ENCODE peak calls at places on chromosome 13, in nine cellular contexts. G, N, K, L, E, D, O, V and X are unnamed samples.

GRCh38 chr13:42707596-42707995 is 73.8 kb upstream of the FAM216B start:
- DNase-seq in V (no peak), E (no peak), N (no peak), O (no peak), K (no peak), G (no peak), D (no peak), L (no peak), X (no peak)

GRCh38 chr13:105982219-105982618 is 553.2 kb downstream of the EFNB2 start:
- DNase-seq in L (no peak), O (no peak), V (no peak), N (no peak), G (peak), K (no peak), D (no peak), E (no peak), X (no peak)

GRCh38 chr13:48532146-48532472 is 771 bp downstream of the RCBTB2 start:
- DNase-seq in D (no peak), G (peak), L (no peak), O (no peak), K (no peak), N (no peak), V (no peak), E (peak), X (no peak)

GRCh38 chr13:29958476-29958875 is 108.1 kb upstream of the UBL3 start:
- DNase-seq in L (no peak), N (no peak), D (no peak), G (no peak), E (no peak), V (no peak), K (no peak), O (no peak), X (no peak)

GRCh38 chr13:59088716-59089115 is 1075.0 kb downstream of the DIAPH3 start:
- DNase-seq in D (no peak), G (no peak), V (no peak), K (peak), E (no peak), O (no peak), N (no peak), L (no peak), X (no peak)

GRCh38 chr13:47903836-47904235 is 97.2 kb downstream of the SUCLA2 start:
- DNase-seq in N (no peak), G (no peak), L (no peak), D (no peak), O (no peak), K (no peak), V (no peak), E (no peak), X (no peak)

GRCh38 chr13:40984670-40985366 is 34.3 kb downstream of the ELF1 start:
- DNase-seq in O (no peak), V (no peak), K (peak), D (no peak), L (no peak), N (no peak), E (peak), G (no peak), X (no peak)

GRCh38 chr13:51223284-51224270 is 1.4 kb downstream of the FAM124A start:
- DNase-seq in K (peak), L (no peak), O (no peak), N (no peak), V (no peak), E (no peak), G (no peak), D (no peak), X (no peak)

GRCh38 chr13:65378943-65379519 is 1851.1 kb downstream of the PCDH9 start:
- DNase-seq in N (no peak), E (no peak), K (peak), L (no peak), G (no peak), V (no peak), D (no peak), O (no peak), X (no peak)

GRCh38 chr13:99959127-99959529 is 12.4 kb downstream of the ZIC5 start:
- DNase-seq in D (no peak), K (no peak), L (no peak), N (no peak), G (no peak), O (no peak), V (no peak), E (no peak), X (peak)

GRCh38 chr13:98416408-98416807 is 160.5 kb downstream of the STK24 start:
- DNase-seq in D (no peak), L (peak), N (peak), G (no peak), E (no peak), O (no peak), V (peak), K (no peak), X (peak)

GRCh38 chr13:45349438-45349837 is 8.5 kb upstream of the TPT1 start:
- DNase-seq in E (no peak), L (no peak), N (no peak), O (no peak), G (no peak), V (no peak), D (no peak), K (no peak), X (no peak)

GRCh38 chr13:101706651-101707050 is 254.2 kb downstream of the ITGBL1 start:
- DNase-seq in D (no peak), L (peak), V (peak), K (peak), O (peak), E (no peak), G (no peak), N (no peak), X (no peak)

GRCh38 chr13:106291006-106291405 is 244.5 kb downstream of the EFNB2 start:
- DNase-seq in E (no peak), V (no peak), G (no peak), K (peak), D (no peak), L (no peak), O (no peak), N (no peak), X (no peak)

DNA sequence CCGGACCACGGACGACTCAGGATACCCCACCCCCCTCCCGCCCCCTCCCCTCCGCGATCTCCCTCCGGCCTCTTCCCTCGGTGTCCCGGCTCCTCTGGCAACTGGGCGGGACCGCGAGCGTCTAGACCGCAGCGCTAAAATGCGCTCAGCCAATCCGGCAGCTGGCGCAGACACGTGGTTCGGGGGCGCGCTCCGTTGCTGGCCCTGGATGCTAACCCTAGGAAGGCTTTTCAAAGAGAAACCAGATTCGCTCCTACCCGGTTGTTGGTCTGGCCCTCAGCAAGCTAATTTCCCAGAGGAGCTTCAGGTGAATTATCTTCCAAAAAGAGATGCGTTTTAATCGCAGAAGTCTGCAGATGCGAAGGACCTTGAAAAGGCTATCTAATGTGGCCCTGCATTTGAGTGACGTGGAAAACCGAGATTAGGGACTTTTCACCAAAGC is at the start of gene DZIP1:
- DNase-seq in K (peak), L (peak), E (no peak), O (peak), V (peak), N (peak), G (no peak), D (peak), X (peak)
- TF ChIP-seq POLR2A in K (no peak), L (no peak), E (peak), O (no peak), V (no peak), N (no peak), G (no peak), D (no peak), X (no peak)

DNA sequence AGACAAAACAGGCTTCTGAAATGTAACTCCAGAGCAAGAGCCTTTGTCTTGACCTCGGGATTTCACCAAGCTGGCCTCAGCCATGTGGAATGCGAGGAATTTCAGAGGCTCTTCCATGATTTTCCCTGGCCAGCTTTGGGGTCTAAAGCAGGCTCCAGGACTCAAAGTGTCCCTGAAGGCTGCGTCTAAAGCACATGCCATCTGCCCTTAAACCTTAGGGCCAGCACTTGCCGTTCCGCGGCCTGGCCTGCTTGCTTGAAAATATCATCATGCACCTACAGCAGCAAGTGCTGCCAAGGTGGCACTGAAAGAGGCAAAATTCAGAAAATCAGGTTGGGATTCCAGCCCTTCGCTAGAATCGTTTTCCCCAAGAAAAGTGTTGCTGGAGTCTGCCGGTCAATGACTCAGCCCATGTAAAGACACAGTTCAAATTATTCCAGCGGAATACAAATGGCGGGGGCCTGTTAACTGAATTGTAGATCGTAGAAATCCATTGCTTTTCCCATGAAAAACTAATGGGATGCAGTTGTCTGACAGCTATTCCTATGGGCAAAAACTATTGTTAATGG is 105.7 kb upstream of the RAP2A start:
- DNase-seq in K (peak), D (no peak), L (no peak), N (no peak), E (no peak), V (peak), O (no peak), G (peak), X (no peak)
- TF ChIP-seq POLR2AphosphoS5 in K (no peak), D (no peak), L (no peak), N (no peak), E (no peak), V (no peak), O (no peak), G (peak), X (no peak)

GRCh38 chr13:39916330-39916729 is 260.9 kb downstream of the COG6 start:
- DNase-seq in E (no peak), K (no peak), L (no peak), N (no peak), G (no peak), V (no peak), D (no peak), O (no peak), X (no peak)

GRCh38 chr13:39918837-39919236 is 263.4 kb downstream of the COG6 start:
- DNase-seq in L (no peak), V (no peak), N (no peak), O (no peak), E (no peak), K (no peak), D (no peak), G (no peak), X (no peak)

GRCh38 chr13:39913928-39914327 is 258.5 kb downstream of the COG6 start:
- DNase-seq in L (no peak), D (no peak), E (no peak), O (no peak), V (peak), K (peak), G (no peak), N (peak), X (no peak)

GRCh38 chr13:39913339-39913738 is 257.9 kb downstream of the COG6 start:
- DNase-seq in O (no peak), D (no peak), N (no peak), L (no peak), E (no peak), G (no peak), V (no peak), K (no peak), X (no peak)

DNA sequence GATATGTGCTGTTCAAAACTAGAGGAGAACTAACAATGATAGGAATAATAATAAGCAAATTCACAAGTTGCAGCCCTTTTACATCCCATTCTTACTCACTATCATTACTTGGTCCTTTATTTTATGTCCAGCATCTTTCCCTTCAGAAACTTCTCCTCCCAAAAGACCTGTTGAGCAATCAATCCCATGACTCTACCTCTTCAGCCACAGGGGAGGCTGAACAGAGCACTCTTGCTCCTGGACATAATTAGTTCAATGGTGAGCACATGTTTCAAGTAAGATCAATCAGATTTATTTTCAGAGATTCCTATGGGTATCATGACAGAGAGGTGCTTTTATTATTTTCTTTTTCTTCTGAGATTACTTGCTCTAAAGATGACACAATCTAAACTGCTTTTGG is 260.0 kb downstream of the COG6 start:
- DNase-seq in G (no peak), N (no peak), D (no peak), V (no peak), L (no peak), K (no peak), E (no peak), O (no peak), X (no peak)
- TF ChIP-seq POLR2A in G (no peak), N (no peak), D (no peak), V (no peak), L (no peak), K (no peak), E (no peak), O (no peak), X (no peak)

DNA sequence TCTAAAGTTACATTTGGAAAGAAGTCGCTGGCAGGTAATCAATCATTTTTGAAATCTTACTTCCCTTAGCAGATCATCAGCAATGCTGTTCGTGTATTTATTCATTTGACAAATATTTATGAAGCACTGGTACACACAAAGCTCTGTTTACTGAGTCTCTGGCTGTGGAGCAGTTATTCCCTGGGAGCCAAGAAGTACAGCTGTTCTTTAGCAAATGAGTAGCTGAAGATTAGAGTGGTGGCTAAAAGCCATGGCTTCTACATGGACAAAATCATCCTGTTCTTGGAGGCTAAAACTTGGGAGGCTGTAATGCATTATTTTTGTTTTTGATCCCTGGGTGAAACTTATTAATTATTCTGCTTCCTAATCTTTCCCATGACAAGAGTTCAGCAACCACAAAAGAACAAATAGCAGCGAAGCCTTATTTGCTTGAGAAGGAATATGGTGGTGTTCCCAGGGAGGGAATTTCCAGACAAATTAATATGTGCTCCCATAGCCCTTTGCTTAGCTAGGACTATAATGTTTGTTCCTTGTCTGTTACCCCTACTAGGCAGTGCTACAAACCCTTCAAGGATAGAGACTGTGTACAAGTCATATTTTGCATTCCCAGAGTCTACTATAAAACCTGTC is 109.5 kb downstream of the DCT start:
- DNase-seq in E (no peak), O (no peak), L (peak), V (no peak), G (peak), N (peak), D (no peak), K (no peak), X (no peak)
- TF ChIP-seq POLR2AphosphoS5 in E (no peak), O (no peak), L (peak), V (no peak), G (no peak), N (peak), D (no peak), K (no peak), X (peak)

DNA sequence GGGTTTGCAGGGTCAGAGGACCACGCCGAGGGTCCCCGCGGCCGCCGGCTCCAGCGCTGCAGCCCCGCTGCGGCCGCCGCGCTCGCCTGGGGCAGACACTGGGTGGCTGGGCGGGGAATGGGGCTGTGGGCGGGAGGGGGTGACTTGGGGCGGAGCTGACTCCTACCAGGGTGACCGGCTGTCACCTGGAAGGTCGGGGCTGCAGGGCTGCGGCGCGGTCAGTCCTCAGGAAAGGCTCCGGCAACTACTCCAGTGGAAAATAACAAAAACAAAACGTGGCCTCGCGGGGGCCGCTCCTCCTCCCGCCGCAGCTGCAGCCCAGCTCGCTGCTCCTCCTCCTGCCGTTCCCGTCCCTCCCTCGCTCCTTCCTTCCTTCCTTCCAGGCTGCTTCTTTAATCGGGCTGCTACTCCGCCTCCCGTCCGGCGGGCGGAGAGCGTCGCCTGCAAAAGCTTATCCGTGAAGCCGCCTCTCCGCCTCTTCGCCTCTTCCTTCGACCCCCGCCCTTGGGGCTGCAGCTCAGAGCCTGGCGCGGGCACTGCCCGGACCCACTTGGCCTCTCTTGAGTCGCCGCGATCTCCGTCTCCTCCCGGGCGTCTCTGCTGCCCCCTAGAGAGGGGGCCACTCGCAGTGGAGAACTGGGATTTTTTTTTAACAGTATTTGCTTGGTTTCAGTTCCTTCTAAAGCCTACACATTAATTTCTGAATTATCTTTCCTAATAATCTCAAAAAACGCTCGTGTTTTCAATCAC is at the start of gene TBC1D4:
- DNase-seq in L (peak), V (peak), G (peak), E (peak), O (peak), K (peak), D (peak), N (peak), X (peak)
- TF ChIP-seq POLR2A in L (peak), V (no peak), G (no peak), E (peak), O (no peak), K (peak), D (no peak), N (peak), X (no peak)

GRCh38 chr13:107568181-107568580 is 647.2 kb downstream of the LIG4 start:
- DNase-seq in V (no peak), G (no peak), L (no peak), O (no peak), D (no peak), E (no peak), K (peak), N (no peak), X (no peak)

GRCh38 chr13:107563099-107563925 is 652.0 kb downstream of the LIG4 start:
- DNase-seq in K (peak), E (no peak), O (no peak), N (no peak), G (no peak), D (no peak), L (no peak), V (no peak), X (no peak)

DNA sequence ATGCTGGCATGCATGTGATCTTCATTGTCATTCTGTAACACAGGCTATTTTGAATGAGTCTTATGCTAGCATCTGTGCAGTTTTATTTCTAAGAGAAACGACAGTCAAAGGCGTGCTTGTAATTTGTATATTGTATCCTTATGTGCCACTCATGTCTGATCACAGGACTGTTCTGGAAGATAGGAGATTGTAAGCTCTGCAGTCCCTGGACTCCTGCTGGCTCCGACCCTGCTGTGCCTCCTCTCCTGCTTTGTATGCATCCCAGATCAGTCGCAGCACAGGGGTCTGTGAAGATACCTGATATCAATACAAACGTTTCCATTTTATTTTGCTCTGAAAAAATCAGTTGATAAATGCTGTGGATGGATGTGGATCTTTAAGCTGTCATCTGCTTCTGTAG is 653.1 kb downstream of the LIG4 start:
- DNase-seq in O (no peak), E (no peak), N (no peak), D (no peak), V (no peak), K (no peak), L (no peak), G (no peak), X (no peak)
- TF ChIP-seq POLR2AphosphoS5 in O (no peak), E (no peak), N (no peak), D (no peak), V (no peak), K (no peak), L (no peak), G (no peak), X (no peak)

DNA sequence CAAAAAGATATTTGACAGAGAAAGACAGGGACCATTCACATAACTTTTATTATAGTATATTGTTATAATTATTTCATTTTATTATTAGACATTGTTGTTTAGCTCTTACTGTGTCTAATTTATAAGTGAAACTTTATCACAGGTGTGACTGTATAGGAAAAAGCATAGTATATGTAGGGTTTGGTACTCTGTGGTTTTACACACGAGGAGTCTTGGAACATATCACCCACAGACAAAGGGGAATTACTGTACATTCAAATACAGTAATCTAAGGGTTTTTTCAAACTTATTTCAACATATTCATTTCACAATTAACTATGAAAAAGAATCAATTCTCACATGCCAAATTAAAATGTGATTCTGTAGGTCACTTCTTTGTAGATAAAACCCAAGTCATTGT is 46.0 kb downstream of the RBM26 start:
- DNase-seq in K (no peak), L (no peak), G (no peak), O (no peak), E (no peak), D (no peak), N (no peak), V (no peak), X (no peak)
- TF ChIP-seq POLR2A in K (no peak), L (no peak), G (no peak), O (no peak), E (no peak), D (no peak), N (no peak), V (no peak), X (no peak)